ENCODE peak calls at places on chromosome X, in six cellular contexts. N is mammary epithelial cell, U is hepatocyte, M is fibroblast of lung, V is tibial nerve, L is cardiac fibroblast. E is an unnamed sample.

GRCh38 chrX:77264490-77264889 is 182.7 kb upstream of the FGF16 start:
- DNase-seq in N (no peak), U (no peak), M (no peak), V (no peak), L (no peak), E (no peak)

GRCh38 chrX:28487818-28488217 is 99.4 kb upstream of the IL1RAPL1 start:
- DNase-seq in N (no peak), U (no peak), M (no peak), V (no peak), L (no peak), E (no peak)

GRCh38 chrX:23883737-23884354 is 23.9 kb downstream of the APOO start:
- DNase-seq in N (peak; percentile 89), U (no peak), M (peak; percentile 81), V (no peak), L (peak; percentile 84), E (no peak)

GRCh38 chrX:107831071-107831470 is 5.4 kb downstream of the MID2 start:
- DNase-seq in N (no peak), U (no peak), M (no peak), V (no peak), L (no peak), E (no peak)

GRCh38 chrX:103211012-103211715 is 3.7 kb upstream of the BEX4 start:
- DNase-seq in N (peak; percentile 13), U (peak; percentile 62), M (peak; percentile 29), V (peak; percentile 37), L (peak; percentile 59), E (peak; percentile 50)

GRCh38 chrX:103780701-103781402 is 4.2 kb downstream of the PLP1 start:
- DNase-seq in N (no peak), U (no peak), M (no peak), V (no peak), L (no peak), E (no peak)

GRCh38 chrX:50697691-50698090 is 116.3 kb downstream of the SHROOM4 start:
- DNase-seq in N (peak; percentile 55), U (peak; percentile 44), M (peak; percentile 90), V (no peak), L (peak; percentile 84), E (no peak)

GRCh38 chrX:134144231-134144630 is 92.8 kb upstream of the CCDC160 start:
- DNase-seq in N (peak; percentile 1), U (no peak), M (no peak), V (no peak), L (no peak), E (no peak)

GRCh38 chrX:13470680-13470967 is 98.8 kb upstream of the EGFL6 start:
- DNase-seq in N (no peak), U (no peak), M (no peak), V (no peak), L (no peak), E (no peak)

GRCh38 chrX:53678667-53679066 is 7.9 kb downstream of the HUWE1 start:
- DNase-seq in N (no peak), U (no peak), M (no peak), V (no peak), L (peak; percentile 25), E (no peak)

GRCh38 chrX:119041175-119041574 is 31.6 kb upstream of the CT47C1 start:
- DNase-seq in N (peak; percentile 26), U (peak; percentile 72), M (peak; percentile 87), V (peak; percentile 44), L (peak; percentile 78), E (peak; percentile 7)

GRCh38 chrX:31590581-31591113 is 518.8 kb upstream of the FTHL17 start:
- DNase-seq in N (peak; percentile 48), U (no peak), M (peak; percentile 69), V (no peak), L (peak; percentile 63), E (no peak)

GRCh38 chrX:41409006-41409405 is 38.1 kb upstream of the NYX start:
- DNase-seq in N (no peak), U (no peak), M (peak; percentile 64), V (no peak), L (no peak), E (no peak)

GRCh38 chrX:30196322-30196721 is 19.0 kb upstream of the MAGEB2 start:
- DNase-seq in N (peak; percentile 1), U (peak; percentile 37), M (peak; percentile 4), V (no peak), L (no peak), E (no peak)

GRCh38 chrX:9340619-9341304 is 124.1 kb upstream of the TBL1X start:
- DNase-seq in N (no peak), U (peak; percentile 21), M (peak; percentile 70), V (peak; percentile 41), L (peak; percentile 65), E (peak; percentile 28)

GRCh38 chrX:128106630-128107029 is 54.4 kb upstream of the ACTRT1 start:
- DNase-seq in N (no peak), U (peak; percentile 22), M (no peak), V (no peak), L (peak; percentile 0), E (peak; percentile 20)

GRCh38 chrX:72685810-72686465 is 28.2 kb downstream of the PHKA1 start:
- DNase-seq in N (peak; percentile 92), U (no peak), M (peak; percentile 58), V (no peak), L (peak; percentile 33), E (no peak)

GRCh38 chrX:9626379-9626778 is 139.3 kb downstream of the GPR143 start:
- DNase-seq in N (no peak), U (no peak), M (peak; percentile 53), V (no peak), L (no peak), E (no peak)

GRCh38 chrX:1246816-1247215 is 21.8 kb upstream of the CSF2RA start:
- DNase-seq in N (peak; percentile 35), U (peak; percentile 67), M (peak; percentile 7), V (peak; percentile 82), L (peak; percentile 73), E (no peak)

GRCh38 chrX:1244164-1245076 is 24.2 kb upstream of the CSF2RA start:
- DNase-seq in N (no peak), U (peak; percentile 28), M (no peak), V (no peak), L (no peak), E (no peak)

GRCh38 chrX:1249101-1249887 is 19.3 kb upstream of the CSF2RA start:
- DNase-seq in N (no peak), U (peak; percentile 69), M (peak; percentile 4), V (peak; percentile 32), L (peak; percentile 5), E (no peak)

GRCh38 chrX:1242901-1243402 is 25.7 kb upstream of the CSF2RA start:
- DNase-seq in N (peak; percentile 73), U (no peak), M (no peak), V (no peak), L (peak; percentile 11), E (no peak)

DNA sequence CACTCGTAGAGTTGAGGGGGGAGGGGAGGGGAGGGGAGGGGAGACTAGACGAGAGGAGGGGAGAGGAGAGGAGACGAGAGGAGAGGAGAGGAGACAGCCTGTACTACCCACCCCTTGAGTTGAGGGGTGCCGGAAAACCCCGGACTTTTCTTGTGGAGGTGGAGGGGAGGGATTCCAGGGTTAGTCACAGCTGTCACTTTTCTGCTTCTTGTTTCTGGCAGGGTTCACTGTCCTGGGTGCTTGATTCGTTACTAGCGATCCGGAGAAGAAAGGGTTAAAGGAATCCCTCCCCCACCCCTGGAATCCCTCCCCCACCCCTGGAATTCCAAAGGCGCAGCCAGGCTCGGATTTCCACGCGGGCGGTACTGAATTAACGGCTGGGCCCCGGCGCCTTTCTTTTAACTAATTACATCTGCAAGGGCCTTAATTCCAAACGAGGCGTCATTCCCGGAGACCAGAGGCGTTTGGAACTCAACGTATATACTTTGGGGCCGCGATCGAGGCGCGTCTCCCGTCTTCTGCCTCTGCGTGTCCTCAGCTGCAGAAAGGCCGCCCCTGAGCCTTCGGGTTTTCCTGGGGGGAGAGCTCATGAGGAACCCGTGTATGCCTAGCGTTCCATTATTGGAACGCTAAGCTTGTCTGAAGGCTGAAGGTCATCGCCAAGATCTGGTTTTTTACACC is 20.1 kb upstream of the CSF2RA start:
- DNase-seq in N (no peak), U (peak; percentile 48), M (no peak), V (no peak), L (no peak), E (no peak)
- TF ChIP-seq CTCF in N (no peak), U (no peak), M (no peak), V (no peak), L (no peak), E (no peak)

DNA sequence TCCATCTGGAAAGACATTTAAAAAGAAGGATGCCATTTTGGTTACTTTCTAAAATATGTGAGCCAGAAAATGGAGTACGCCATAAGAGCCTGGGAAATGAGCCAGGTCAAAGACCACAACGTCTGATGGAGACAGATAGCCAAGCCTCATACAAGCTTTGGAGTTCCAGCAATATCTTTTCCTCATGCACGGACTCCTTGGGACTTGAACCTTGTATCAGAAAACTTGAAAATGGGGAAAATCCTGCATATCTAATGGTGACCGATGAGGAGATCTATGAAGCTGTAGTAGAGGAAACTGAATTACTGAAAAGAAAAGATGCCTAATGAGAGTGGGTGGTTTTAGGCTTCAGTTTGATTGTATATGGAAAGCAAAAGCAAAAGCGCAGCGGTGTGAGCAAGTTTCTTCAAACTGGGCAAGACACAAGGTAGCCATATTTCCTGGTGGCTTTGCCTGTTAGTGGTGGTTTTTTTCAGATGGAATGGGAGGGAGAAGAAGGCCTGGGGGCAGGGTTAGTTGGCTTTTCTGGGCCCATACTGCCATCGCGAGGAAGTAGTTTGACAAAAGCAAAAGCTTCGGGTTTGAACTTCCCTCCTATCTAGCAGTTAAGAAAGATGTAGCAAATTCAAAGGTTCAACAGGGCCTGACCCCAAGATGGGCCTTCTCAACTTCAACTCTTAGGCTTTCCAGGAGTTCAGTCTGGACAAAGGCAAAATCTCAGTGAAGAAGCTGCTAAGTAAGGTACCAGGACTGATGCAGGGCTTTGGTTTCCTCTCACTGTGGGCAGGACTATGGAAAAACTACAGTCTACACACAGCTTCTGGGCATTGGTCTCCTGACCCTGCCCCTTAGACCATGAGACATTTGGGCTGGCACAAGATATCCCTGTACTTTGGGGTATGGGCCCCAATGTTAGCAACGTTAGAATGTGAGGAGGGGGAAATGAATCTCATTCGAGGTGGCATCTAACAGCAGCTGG is 210.0 kb upstream of the STK26 start:
- DNase-seq in N (peak; percentile 79), U (no peak), M (peak; percentile 62), V (peak; percentile 24), L (peak; percentile 17), E (no peak)
- TF ChIP-seq CTCF in N (peak; percentile 49), U (no peak), M (no peak), V (peak; percentile 70), L (no peak), E (no peak)

GRCh38 chrX:70034646-70035045 is 15.1 kb downstream of the AWAT2 start:
- DNase-seq in N (peak; percentile 64), U (no peak), M (no peak), V (no peak), L (no peak), E (no peak)

GRCh38 chrX:70029790-70030189 is 19.9 kb downstream of the AWAT2 start:
- DNase-seq in N (no peak), U (no peak), M (no peak), V (no peak), L (no peak), E (no peak)

GRCh38 chrX:70033348-70033747 is 16.4 kb downstream of the AWAT2 start:
- DNase-seq in N (no peak), U (no peak), M (no peak), V (no peak), L (peak; percentile 58), E (peak; percentile 52)

GRCh38 chrX:70030242-70030823 is 19.4 kb downstream of the AWAT2 start:
- DNase-seq in N (peak; percentile 51), U (peak; percentile 62), M (peak; percentile 9), V (no peak), L (peak; percentile 75), E (peak; percentile 41)

GRCh38 chrX:70032797-70033196 is 16.9 kb downstream of the AWAT2 start:
- DNase-seq in N (no peak), U (no peak), M (no peak), V (no peak), L (no peak), E (no peak)
- TF ChIP-seq CTCF in N (no peak), U (no peak), M (no peak), V (no peak), L (no peak), E (no peak)

GRCh38 chrX:12115377-12115776 is 22.9 kb upstream of the FRMPD4 start:
- DNase-seq in N (no peak), U (no peak), M (no peak), V (no peak), L (no peak), E (no peak)
- TF ChIP-seq CTCF in N (peak; percentile 9), U (no peak), M (no peak), V (no peak), L (no peak), E (peak; percentile 9)

E was measured in BE2C.